ENCODE peak calls at places on chromosome 4, in six cellular contexts. C is activated T-helper 1 cell treated with Interleukin-2 at 50 U/mL for 16 hours, N is HFF-Myc, Z is upper lobe of right lung, H is Right ventricle myocardium inferior, Q is HEK293T. I is an unnamed sample.

GRCh38 chr4:152956650-152957436 is 20.7 kb downstream of the FHDC1 start:
- DNase-seq in C (no peak), N (no peak), Z (no peak), H (no peak), Q (no peak), I (no peak)

GRCh38 chr4:142497606-142498005 is 348.5 kb downstream of the INPP4B start:
- DNase-seq in C (no peak), N (no peak), Z (no peak), H (no peak), Q (no peak), I (no peak)

GRCh38 chr4:113293043-113293560 is 243.6 kb downstream of the ANK2 start:
- DNase-seq in C (no peak), N (no peak), Z (no peak), H (no peak), Q (no peak), I (no peak)

GRCh38 chr4:52877006-52877405 is 14.9 kb downstream of the RASL11B start:
- DNase-seq in C (no peak), N (no peak), Z (no peak), H (no peak), Q (no peak), I (no peak)

GRCh38 chr4:158858410-158859189 is 89.8 kb downstream of the FNIP2 start:
- DNase-seq in C (no peak), N (no peak), Z (no peak), H (no peak), Q (no peak), I (no peak)

GRCh38 chr4:26065833-26066232 is 151.8 kb downstream of the SMIM20 start:
- DNase-seq in C (no peak), N (no peak), Z (no peak), H (no peak), Q (no peak), I (no peak)

GRCh38 chr4:130336585-130337217 is 1240.7 kb downstream of the C4orf33 start:
- DNase-seq in C (no peak), N (no peak), Z (no peak), H (no peak), Q (no peak), I (no peak)

GRCh38 chr4:182600836-182601235 is 316.4 kb downstream of the DCTD start:
- DNase-seq in C (no peak), N (no peak), Z (no peak), H (no peak), Q (no peak), I (no peak)

GRCh38 chr4:77710125-77710524 is 104.5 kb downstream of the CXCL13 start:
- DNase-seq in C (no peak), N (no peak), Z (no peak), H (no peak), Q (no peak), I (no peak)

GRCh38 chr4:83851261-83852084 is 315.6 kb downstream of the GPAT3 start:
- DNase-seq in C (no peak), N (no peak), Z (no peak), H (no peak), Q (no peak), I (no peak)

GRCh38 chr4:88938138-88938537 is 118.8 kb downstream of the FAM13A start:
- DNase-seq in C (no peak), N (peak; percentile 35), Z (no peak), H (no peak), Q (no peak), I (no peak)

GRCh38 chr4:174467107-174467506 is 55.2 kb downstream of the HPGD start:
- DNase-seq in C (no peak), N (no peak), Z (no peak), H (no peak), Q (no peak), I (no peak)

GRCh38 chr4:10050171-10051120 is 29.1 kb upstream of the SLC2A9 start:
- DNase-seq in C (no peak), N (no peak), Z (no peak), H (no peak), Q (no peak), I (no peak)

GRCh38 chr4:61638600-61638999 is 438.5 kb downstream of the ADGRL3 start:
- DNase-seq in C (no peak), N (no peak), Z (no peak), H (no peak), Q (no peak), I (no peak)

GRCh38 chr4:184262901-184263300 is 45.2 kb upstream of the ENPP6 start:
- DNase-seq in C (no peak), N (no peak), Z (no peak), H (no peak), Q (no peak), I (no peak)

GRCh38 chr4:54065282-54066087 is 1.1 kb upstream of the CHIC2 start:
- DNase-seq in C (no peak), N (no peak), Z (no peak), H (no peak), Q (no peak), I (no peak)

GRCh38 chr4:87354168-87355102 is 31.8 kb upstream of the HSD17B13 start:
- DNase-seq in C (no peak), N (no peak), Z (no peak), H (no peak), Q (no peak), I (no peak)

GRCh38 chr4:53490965-53491622 is 100.2 kb downstream of the LNX1 start:
- DNase-seq in C (no peak), N (peak; percentile 88), Z (no peak), H (no peak), Q (peak; percentile 28), I (no peak)

GRCh38 chr4:37243722-37244582 is 591 bp upstream of the NWD2 start:
- DNase-seq in C (no peak), N (no peak), Z (no peak), H (peak; percentile 42), Q (peak; percentile 46), I (no peak)

GRCh38 chr4:1682860-1683259 is 1.3 kb downstream of the FAM53A start:
- DNase-seq in C (no peak), N (no peak), Z (no peak), H (peak; percentile 62), Q (no peak), I (no peak)

GRCh38 chr4:16860506-16860905 is 37.9 kb downstream of the LDB2 start:
- DNase-seq in C (no peak), N (peak; percentile 56), Z (no peak), H (no peak), Q (no peak), I (no peak)

GRCh38 chr4:38320349-38320707 is 343.7 kb upstream of the KLF3 start:
- DNase-seq in C (no peak), N (no peak), Z (no peak), H (no peak), Q (no peak), I (no peak)

GRCh38 chr4:110518889-110519490 is 43.0 kb downstream of the ENPEP start:
- DNase-seq in C (no peak), N (no peak), Z (no peak), H (no peak), Q (peak; percentile 30), I (no peak)

GRCh38 chr4:43331226-43332078 is 438.9 kb downstream of the GRXCR1 start:
- DNase-seq in C (no peak), N (peak; percentile 33), Z (no peak), H (no peak), Q (no peak), I (no peak)

GRCh38 chr4:168387091-168387490 is 68.5 kb upstream of the DDX60 start:
- DNase-seq in C (no peak), N (no peak), Z (no peak), H (no peak), Q (no peak), I (no peak)

GRCh38 chr4:113773014-113773413 is 11.5 kb upstream of the CAMK2D start:
- DNase-seq in C (no peak), N (no peak), Z (no peak), H (no peak), Q (no peak), I (no peak)

GRCh38 chr4:8238061-8238511 is 31.5 kb upstream of the HTRA3 start:
- DNase-seq in C (no peak), N (no peak), Z (no peak), H (peak; percentile 70), Q (no peak), I (no peak)

GRCh38 chr4:1767058-1767769 is 25.9 kb upstream of the FGFR3 start:
- DNase-seq in C (no peak), N (no peak), Z (no peak), H (no peak), Q (peak; percentile 43), I (no peak)